ENCODE peak calls at places on chromosomes 11 and 22, in ten cellular contexts. M is activated CD4-positive, alpha-beta T cell treated with anti-CD3 and anti-CD28 coated beads, Interleukin-2, amount 50 U/mL, for 48 hours; K is coronary artery; G is EL; N is HEK293T; U is HT1080; I is activated T-helper 1 cell treated with anti-CD3 and anti-CD28 coated beads, Interleukin-12 subunit alpha, Interleukin-12 subunit beta, Interleukin-2, Interleukin-4 antibody, amounts not matched to agents 30 ng/mL and 10 ng/mL and 1 ng/mL, durations not matched to agents 14 hours and 24 hours and 36 hours; P is effector memory CD4-positive, alpha-beta T cell; R is A673; B is tibial artery. S is an unnamed sample.

GRCh38 chr11:125182522-125182921 is 18.0 kb downstream of the PKNOX2 start:
- DNase-seq in M (no peak), K (no peak), G (no peak), N (no peak), U (no peak), I (no peak), P (no peak), R (no peak), B (peak), S (no peak)

GRCh38 chr11:101390539-101390938 is 193.3 kb downstream of the TRPC6 start:
- DNase-seq in M (no peak), K (no peak), G (peak), N (no peak), U (no peak), I (no peak), P (no peak), R (peak), B (no peak), S (no peak)

GRCh38 chr11:76385903-76386302 is 4.8 kb downstream of the GVQW3 start:
- DNase-seq in M (no peak), K (no peak), G (no peak), N (no peak), U (no peak), I (no peak), P (no peak), R (no peak), B (no peak), S (no peak)

GRCh38 chr22:47034905-47035419 is 272.5 kb downstream of the TBC1D22A start:
- DNase-seq in M (no peak), K (no peak), G (no peak), N (no peak), U (no peak), I (no peak), P (no peak), R (no peak), B (no peak), S (no peak)

GRCh38 chr11:1168721-1169161 is 11.0 kb downstream of the MUC5AC start:
- DNase-seq in M (no peak), K (no peak), G (no peak), N (no peak), U (no peak), I (no peak), P (no peak), R (no peak), B (no peak), S (no peak)

GRCh38 chr11:116955949-116956348 is 118.5 kb upstream of the APOA1 start:
- DNase-seq in M (no peak), K (no peak), G (no peak), N (no peak), U (no peak), I (no peak), P (no peak), R (peak), B (no peak), S (no peak)

GRCh38 chr11:30451167-30451566 is 128.3 kb downstream of the ARL14EP start:
- DNase-seq in M (no peak), K (no peak), G (no peak), N (no peak), U (no peak), I (no peak), P (no peak), R (no peak), B (no peak), S (no peak)

GRCh38 chr11:134022748-134023147 is 46.1 kb upstream of the JAM3 start:
- DNase-seq in M (no peak), K (no peak), G (no peak), N (no peak), U (no peak), I (no peak), P (no peak), R (no peak), B (no peak), S (no peak)